ENCODE peak calls at places on chromosomes 6 and 20, in six cellular contexts. M is kidney epithelial cell, O is astrocyte of the spinal cord, D is AG09309, K is fibroblast of lung, S is cardiac muscle cell. R is an unnamed sample.

GRCh38 chr20:58661298-58662141 is 10.4 kb downstream of the STX16 start:
- DNase-seq in M (no peak), O (no peak), D (no peak), K (no peak), S (no peak), R (no peak)

GRCh38 chr6:138692058-138692977 is 81.3 kb upstream of the CCDC28A start:
- DNase-seq in M (no peak), O (peak), D (no peak), K (peak), S (peak), R (peak)

GRCh38 chr6:141562181-141562800 is 570.4 kb upstream of the GJE1 start:
- DNase-seq in M (no peak), O (no peak), D (no peak), K (peak), S (peak), R (no peak)

GRCh38 chr20:48818031-48818370 is 9.8 kb downstream of the PREX1 start:
- DNase-seq in M (no peak), O (no peak), D (no peak), K (no peak), S (no peak), R (no peak)

GRCh38 chr20:4608861-4609260 is 112.8 kb upstream of the PRND start:
- DNase-seq in M (no peak), O (no peak), D (no peak), K (no peak), S (no peak), R (no peak)

GRCh38 chr20:1086273-1087213 is 31.9 kb upstream of the PSMF1 start:
- DNase-seq in M (no peak), O (no peak), D (no peak), K (no peak), S (no peak), R (no peak)

GRCh38 chr6:41159415-41160082 is 3.4 kb downstream of the TREM2 start:
- DNase-seq in M (no peak), O (no peak), D (no peak), K (no peak), S (no peak), R (no peak)

GRCh38 chr6:129730477-129731165 is 20.6 kb upstream of the ARHGAP18 start:
- DNase-seq in M (no peak), O (peak), D (no peak), K (no peak), S (no peak), R (no peak)

GRCh38 chr20:46199198-46199597 is 81.1 kb downstream of the CD40 start:
- DNase-seq in M (no peak), O (no peak), D (no peak), K (no peak), S (peak), R (no peak)

GRCh38 chr20:58818585-58819285 is 32.0 kb downstream of the GNAS-AS1 start:
- DNase-seq in M (peak), O (peak), D (peak), K (peak), S (peak), R (no peak)

GRCh38 chr20:21971436-21971835 is 266.0 kb downstream of the PAX1 start:
- DNase-seq in M (no peak), O (no peak), D (no peak), K (no peak), S (no peak), R (no peak)

GRCh38 chr6:14922306-14922705 is 323.6 kb upstream of the JARID2 start:
- DNase-seq in M (no peak), O (peak), D (no peak), K (peak), S (no peak), R (no peak)

GRCh38 chr6:101312652-101313051 is 80.9 kb upstream of the GRIK2 start:
- DNase-seq in M (no peak), O (no peak), D (no peak), K (no peak), S (no peak), R (no peak)

GRCh38 chr20:63468421-63468820 is 4.0 kb downstream of the KCNQ2 start:
- DNase-seq in M (no peak), O (no peak), D (no peak), K (no peak), S (no peak), R (no peak)

GRCh38 chr6:127946388-127946787 is 45.5 kb upstream of the THEMIS start:
- DNase-seq in M (no peak), O (no peak), D (no peak), K (no peak), S (no peak), R (no peak)

GRCh38 chr20:63216849-63217471 is 1.0 kb upstream of the YTHDF1 start:
- DNase-seq in M (no peak), O (no peak), D (no peak), K (no peak), S (no peak), R (no peak)

GRCh38 chr6:3296537-3297453 is 38.0 kb downstream of the PSMG4 start:
- DNase-seq in M (no peak), O (peak), D (no peak), K (peak), S (no peak), R (no peak)

GRCh38 chr6:26269406-26270120 is 95.4 kb upstream of the BTN3A2 start:
- DNase-seq in M (no peak), O (no peak), D (no peak), K (no peak), S (no peak), R (no peak)

GRCh38 chr20:18999076-18999475 is 185.5 kb downstream of the SCP2D1 start:
- DNase-seq in M (no peak), O (no peak), D (no peak), K (no peak), S (no peak), R (no peak)

GRCh38 chr6:25312703-25313102 is 33.5 kb downstream of the CARMIL1 start:
- DNase-seq in M (peak), O (peak), D (peak), K (peak), S (no peak), R (no peak)

GRCh38 chr6:136696238-136696637 is 96.0 kb downstream of the MAP3K5 start:
- DNase-seq in M (no peak), O (no peak), D (no peak), K (peak), S (no peak), R (no peak)

GRCh38 chr20:53934421-53935352 is 135.7 kb downstream of the BCAS1 start:
- DNase-seq in M (no peak), O (peak), D (peak), K (peak), S (no peak), R (no peak)

GRCh38 chr6:166365806-166366205 is 16.9 kb downstream of the MPC1 start:
- DNase-seq in M (no peak), O (no peak), D (no peak), K (peak), S (no peak), R (no peak)

GRCh38 chr6:56807992-56808342 is 146.9 kb upstream of the BEND6 start:
- DNase-seq in M (no peak), O (no peak), D (no peak), K (peak), S (no peak), R (no peak)

GRCh38 chr6:138004423-138005287 is 102.6 kb downstream of the PERP start:
- DNase-seq in M (no peak), O (peak), D (peak), K (peak), S (peak), R (no peak)

GRCh38 chr20:44954198-44954597 is 6.0 kb downstream of the TOMM34 start:
- DNase-seq in M (no peak), O (no peak), D (no peak), K (no peak), S (no peak), R (no peak)

GRCh38 chr6:45981046-45981445 is 34.6 kb downstream of the CLIC5 start:
- DNase-seq in M (no peak), O (no peak), D (no peak), K (no peak), S (no peak), R (no peak)

DNA sequence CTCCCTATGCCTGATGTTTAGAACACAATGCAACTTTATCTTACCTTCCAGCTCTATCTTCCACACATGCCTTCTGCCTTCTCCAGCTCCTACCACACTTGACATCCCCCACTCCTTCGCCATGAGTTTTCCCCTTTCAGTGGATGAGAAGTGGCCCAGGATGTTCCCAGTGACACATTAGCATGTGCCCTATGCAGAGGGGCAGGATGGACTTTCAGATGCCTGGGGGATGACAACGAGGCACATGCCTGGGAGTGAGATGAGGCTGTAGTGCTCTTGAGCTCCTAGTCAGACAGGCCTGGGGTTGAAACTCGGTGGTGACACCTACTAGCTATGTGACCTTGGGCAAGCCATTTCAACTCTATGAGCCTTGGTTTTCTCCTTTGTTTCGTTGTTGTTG is 20.1 kb upstream of the SLC32A1 start:
- DNase-seq in M (no peak), O (no peak), D (no peak), K (no peak), S (no peak), R (no peak)
- H3K4me3 ChIP-seq in M (no peak), O (no peak), D (no peak), K (no peak), S (no peak), R (no peak)

DNA sequence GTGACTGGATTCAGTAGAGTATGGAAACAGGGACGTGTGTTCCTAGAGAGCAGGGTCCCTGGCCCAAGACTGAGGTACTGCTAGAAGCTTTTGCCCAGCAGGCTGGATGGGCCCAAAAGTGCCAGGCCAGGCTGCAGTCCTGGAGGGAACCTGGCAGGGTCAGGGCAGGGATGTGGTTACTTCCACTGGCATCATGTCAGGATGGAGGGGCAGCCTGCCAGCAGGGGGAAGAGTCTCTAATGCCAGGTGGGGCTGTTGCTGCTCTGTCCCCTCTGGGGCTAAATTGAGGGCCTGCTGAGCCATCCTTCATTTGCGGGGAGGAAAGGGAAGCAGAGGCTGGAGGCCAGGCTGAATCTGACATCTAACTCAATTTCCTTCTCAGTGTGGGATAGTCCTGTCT is 17.2 kb downstream of the ZDHHC14 start:
- DNase-seq in M (no peak), O (no peak), D (no peak), K (no peak), S (no peak), R (no peak)
- H3K4me3 ChIP-seq in M (no peak), O (no peak), D (no peak), K (no peak), S (no peak), R (no peak)

DNA sequence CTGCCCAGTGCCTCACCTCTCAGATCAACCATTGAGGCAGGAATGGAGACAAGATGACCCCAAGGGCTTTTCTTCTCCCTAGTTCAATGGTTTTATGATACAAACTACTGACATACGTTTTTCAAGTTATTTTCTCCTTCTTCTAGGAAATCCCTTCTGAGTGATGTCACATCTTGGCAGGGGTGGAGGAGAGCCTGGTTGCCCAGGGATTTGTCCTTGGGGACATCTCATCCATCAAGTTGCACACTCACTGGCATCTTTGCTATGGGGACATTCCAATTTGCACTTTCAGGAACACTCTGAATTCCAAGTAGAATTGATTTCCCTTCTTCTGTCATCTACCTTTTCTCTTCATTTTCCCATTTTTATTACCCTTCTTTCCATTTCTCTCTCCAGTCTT is 9.9 kb downstream of the ZFP57 start:
- DNase-seq in M (no peak), O (no peak), D (no peak), K (no peak), S (no peak), R (no peak)
- H3K4me3 ChIP-seq in M (no peak), O (no peak), D (no peak), K (no peak), S (no peak), R (no peak)

DNA sequence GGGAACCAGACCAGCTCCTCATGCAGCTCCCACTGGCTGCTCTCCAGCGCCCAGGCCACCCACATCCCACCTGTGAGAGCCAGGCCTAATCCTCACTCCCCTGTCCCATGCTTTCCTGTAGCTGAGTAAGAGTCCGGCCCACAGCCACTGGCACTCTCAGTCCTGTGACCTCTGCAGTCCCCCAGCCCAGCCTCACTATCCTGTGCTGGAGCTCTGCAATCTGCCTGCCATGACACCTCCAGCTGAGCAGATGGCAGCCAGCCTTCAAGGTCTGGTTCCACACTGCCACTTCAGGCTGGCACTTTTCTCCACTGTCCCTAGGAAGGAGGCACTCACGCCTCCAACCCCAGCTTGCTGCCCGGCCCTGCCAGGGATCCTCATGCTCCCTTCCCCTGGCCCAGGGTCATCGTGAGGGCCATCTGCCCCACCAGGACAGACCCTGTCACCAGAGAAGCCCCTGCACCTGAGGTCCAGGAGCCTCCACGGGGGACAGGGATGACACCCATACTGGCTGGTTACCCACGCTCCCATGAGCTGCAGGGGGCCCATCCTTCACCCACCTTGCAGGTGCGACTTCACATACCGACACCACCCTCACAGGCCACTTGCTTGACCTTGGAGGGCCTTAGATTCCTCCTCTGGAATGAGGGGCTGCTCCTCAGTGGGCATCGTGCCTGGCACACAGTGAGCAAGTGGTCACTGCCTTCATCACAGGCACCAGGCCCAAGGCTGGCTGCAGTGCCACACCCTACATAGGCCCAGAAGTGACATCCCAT is 100.1 kb downstream of the ASXL1 start:
- DNase-seq in M (no peak), O (no peak), D (no peak), K (no peak), S (no peak), R (no peak)
- H3K4me3 ChIP-seq in M (no peak), O (no peak), D (no peak), K (no peak), S (no peak), R (no peak)

GRCh38 chr6:17281497-17282481 is 628 bp downstream of the RBM24 start:
- DNase-seq in M (no peak), O (peak), D (no peak), K (peak), S (no peak), R (no peak)
- H3K4me3 ChIP-seq in M (peak), O (peak), D (peak), K (peak), S (peak), R (peak)

GRCh38 chr20:2872304-2873009 is 824 bp upstream of the PTPRA start:
- DNase-seq in M (no peak), O (peak), D (no peak), K (peak), S (peak), R (peak)
- H3K4me3 ChIP-seq in M (peak), O (peak), D (peak), K (peak), S (peak), R (peak)

DNA sequence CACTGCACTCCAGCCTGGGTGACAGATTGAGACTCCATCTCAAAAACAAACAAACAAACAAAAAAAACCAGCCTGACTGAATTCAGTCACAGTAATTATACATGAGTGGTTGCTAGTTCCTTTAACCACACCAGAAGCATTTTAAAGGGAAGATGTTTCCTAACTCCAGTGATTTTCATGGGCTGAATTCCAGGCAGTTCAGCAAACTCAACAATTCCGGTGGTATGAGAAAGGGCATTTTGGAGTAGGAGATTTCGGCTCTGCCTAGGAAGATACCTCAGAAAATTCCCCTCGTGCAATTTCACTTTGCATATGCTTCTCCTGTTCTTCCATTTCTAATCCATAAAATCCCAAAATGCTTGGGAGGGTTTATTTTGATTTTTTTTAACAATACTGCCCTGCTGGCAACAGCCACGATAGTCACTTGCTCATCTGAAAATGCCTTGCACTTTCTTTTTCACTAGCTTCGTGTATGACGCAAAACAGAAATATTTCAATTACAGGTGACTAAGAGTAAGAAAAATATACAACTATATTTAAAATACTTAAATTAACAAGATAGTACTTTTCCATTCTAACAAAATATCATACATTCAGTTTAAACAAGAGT is 48.3 kb upstream of the IPCEF1 start:
- DNase-seq in M (no peak), O (peak), D (peak), K (peak), S (no peak), R (no peak)
- H3K4me3 ChIP-seq in M (no peak), O (peak), D (peak), K (no peak), S (no peak), R (no peak)